ENCODE peak calls at places on chromosomes 7 and 10, in seven cellular contexts. H, O, Z, G, S, Q and B are unnamed samples.

GRCh38 chr7:125099519-125099918 is 169.9 kb upstream of the POT1 start:
- DNase-seq in H (no peak), O (no peak), Z (no peak), G (no peak), S (no peak), Q (no peak), B (no peak)

GRCh38 chr10:67306588-67307205 is 380.9 kb downstream of the LRRTM3 start:
- DNase-seq in H (no peak), O (peak; percentile 44), Z (no peak), G (no peak), S (no peak), Q (no peak), B (no peak)

GRCh38 chr10:98088186-98088971 is 46.1 kb upstream of the R3HCC1L start:
- DNase-seq in H (no peak), O (no peak), Z (no peak), G (no peak), S (peak; percentile 7), Q (no peak), B (no peak)

GRCh38 chr7:85851571-85852193 is 664.8 kb upstream of the SEMA3D start:
- DNase-seq in H (no peak), O (peak; percentile 10), Z (no peak), G (no peak), S (peak; percentile 27), Q (no peak), B (no peak)

GRCh38 chr7:114647518-114647917 is 232.9 kb downstream of the FOXP2 start:
- DNase-seq in H (no peak), O (no peak), Z (no peak), G (no peak), S (no peak), Q (no peak), B (no peak)

GRCh38 chr7:70154521-70155180 is 556.4 kb downstream of the AUTS2 start:
- DNase-seq in H (no peak), O (no peak), Z (no peak), G (no peak), S (no peak), Q (no peak), B (no peak)

GRCh38 chr10:119346063-119346835 is 138.9 kb downstream of the GRK5 start:
- DNase-seq in H (peak; percentile 66), O (no peak), Z (no peak), G (no peak), S (no peak), Q (no peak), B (no peak)

GRCh38 chr10:21002097-21002878 is 105.2 kb upstream of the NEBL start:
- DNase-seq in H (no peak), O (no peak), Z (no peak), G (no peak), S (no peak), Q (no peak), B (no peak)

GRCh38 chr7:80040752-80041151 is 93.9 kb upstream of the GNAI1 start:
- DNase-seq in H (no peak), O (no peak), Z (no peak), G (no peak), S (no peak), Q (no peak), B (no peak)

GRCh38 chr10:122567056-122567660 is 6.6 kb downstream of the DMBT1 start:
- DNase-seq in H (peak; percentile 33), O (peak; percentile 58), Z (peak; percentile 53), G (peak; percentile 6), S (no peak), Q (no peak), B (no peak)

GRCh38 chr7:50798126-50798525 is 15.4 kb upstream of the GRB10 start:
- DNase-seq in H (no peak), O (no peak), Z (no peak), G (no peak), S (no peak), Q (no peak), B (no peak)

GRCh38 chr7:2245883-2246679 is 4.1 kb downstream of the NUDT1 start:
- DNase-seq in H (peak; percentile 28), O (no peak), Z (no peak), G (no peak), S (no peak), Q (no peak), B (no peak)

GRCh38 chr10:31490858-31491504 is 172.0 kb downstream of the ZEB1 start:
- DNase-seq in H (no peak), O (no peak), Z (peak; percentile 22), G (no peak), S (peak; percentile 8), Q (no peak), B (no peak)

GRCh38 chr10:89332092-89332633 is 4.4 kb downstream of the IFIT3 start:
- DNase-seq in H (no peak), O (peak; percentile 37), Z (no peak), G (no peak), S (no peak), Q (no peak), B (no peak)

GRCh38 chr7:80827238-80827633 is 91.6 kb downstream of the SEMA3C start:
- DNase-seq in H (no peak), O (no peak), Z (no peak), G (no peak), S (no peak), Q (no peak), B (no peak)

GRCh38 chr7:114976666-114977065 is 54.8 kb downstream of the MDFIC start:
- DNase-seq in H (no peak), O (no peak), Z (no peak), G (no peak), S (no peak), Q (no peak), B (no peak)

GRCh38 chr7:68488366-68489060 is 1109.8 kb upstream of the AUTS2 start:
- DNase-seq in H (no peak), O (no peak), Z (no peak), G (no peak), S (no peak), Q (no peak), B (no peak)

GRCh38 chr10:31320598-31321211 is 1.7 kb downstream of the ZEB1 start:
- DNase-seq in H (no peak), O (peak; percentile 52), Z (peak; percentile 55), G (no peak), S (no peak), Q (peak; percentile 78), B (peak; percentile 75)

GRCh38 chr7:25272265-25272664 is 44.0 kb upstream of the NPVF start:
- DNase-seq in H (no peak), O (no peak), Z (no peak), G (no peak), S (no peak), Q (no peak), B (no peak)

DNA sequence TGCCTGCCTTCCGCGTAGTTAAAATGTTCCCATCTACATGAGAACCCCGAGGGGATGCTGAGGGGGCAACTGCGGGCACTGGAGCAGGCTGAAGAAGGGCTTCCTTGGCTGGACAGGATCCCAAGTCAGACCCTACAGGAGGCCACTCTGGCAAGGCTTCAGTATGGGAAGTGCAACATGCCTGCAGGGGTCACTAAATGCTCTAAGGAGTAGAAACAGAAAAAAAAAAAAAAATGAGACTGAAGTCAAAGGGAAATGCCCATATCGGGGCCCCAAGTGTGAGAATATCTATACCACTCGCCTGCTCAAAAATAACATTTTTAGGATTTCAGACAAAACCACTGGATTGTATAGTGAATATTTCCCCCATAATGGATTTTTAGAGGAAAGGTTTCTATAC is 33.5 kb downstream of the FAM204A start:
- DNase-seq in H (no peak), O (no peak), Z (no peak), G (no peak), S (no peak), Q (no peak), B (no peak)
- TF ChIP-seq CTCF in H (no peak), O (no peak), Z (no peak), G (no peak), S (no peak), Q (no peak), B (no peak)

GRCh38 chr10:95405655-95406054 is 114.9 kb upstream of the PDLIM1 start:
- DNase-seq in H (no peak), O (no peak), Z (no peak), G (no peak), S (no peak), Q (no peak), B (no peak)
- TF ChIP-seq CTCF in H (no peak), O (no peak), Z (no peak), G (no peak), S (no peak), Q (no peak), B (no peak)

DNA sequence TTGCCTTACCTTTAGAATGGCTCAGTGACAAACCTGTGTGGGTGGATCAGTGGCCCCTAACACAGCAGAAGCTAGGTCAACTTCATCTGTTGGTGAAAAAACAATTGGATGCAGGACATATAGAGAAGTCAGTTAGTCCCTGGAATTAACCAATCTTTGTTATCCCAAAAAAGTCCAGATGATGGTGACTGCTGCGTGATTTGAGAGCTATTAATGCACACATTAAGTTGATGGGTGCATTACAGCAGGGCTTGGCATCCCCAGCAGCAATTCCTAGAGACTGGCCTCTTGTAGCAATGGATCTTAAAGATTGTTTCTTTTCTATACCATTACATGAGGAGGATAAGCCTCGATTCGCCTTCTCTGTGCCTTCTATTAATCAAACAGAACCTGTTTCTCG is 33.3 kb downstream of the OR13A1 start:
- DNase-seq in H (no peak), O (no peak), Z (no peak), G (no peak), S (no peak), Q (no peak), B (no peak)
- TF ChIP-seq CTCF in H (no peak), O (no peak), Z (no peak), G (no peak), S (no peak), Q (no peak), B (no peak)

DNA sequence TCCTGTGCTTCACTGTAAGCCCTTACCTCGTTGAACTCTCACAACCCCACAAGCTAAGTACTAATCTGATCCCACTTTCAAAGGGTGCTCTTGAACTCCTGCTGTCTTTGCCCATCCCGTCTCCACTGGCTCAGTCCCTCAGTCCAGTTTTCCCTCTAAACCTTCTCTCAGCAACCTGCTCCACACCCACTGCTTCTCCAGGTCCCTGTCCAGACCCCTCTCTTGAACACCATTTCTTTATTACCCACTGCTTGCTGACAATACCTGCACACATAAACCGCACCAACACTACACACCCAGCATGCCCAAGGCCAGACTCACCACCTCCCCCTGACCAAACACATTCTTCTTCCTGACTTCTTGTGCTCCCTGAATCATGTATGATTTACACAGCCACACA is 343.3 kb downstream of the GRID1 start:
- DNase-seq in H (no peak), O (no peak), Z (no peak), G (no peak), S (no peak), Q (no peak), B (peak; percentile 53)
- TF ChIP-seq CTCF in H (no peak), O (no peak), Z (no peak), G (no peak), S (no peak), Q (no peak), B (no peak)